ENCODE peak calls at places on chromosomes 13 and 19, in five cellular contexts. G is fibroblast of lung, H is esophagus squamous epithelium, M is PC-3, F is upper lobe of right lung. V is an unnamed sample.

GRCh38 chr19:53877361-53877766 is 4.6 kb upstream of the PRKCG start:
- DNase-seq in H (no peak), G (no peak), F (no peak), M (no peak), V (no peak)

GRCh38 chr13:98975822-98976261 is 2.0 kb downstream of the DOCK9 start:
- DNase-seq in G (no peak), H (no peak), F (no peak), M (no peak), V (peak; percentile 76)

GRCh38 chr19:5494780-5495179 is 39.6 kb downstream of the ZNRF4 start:
- DNase-seq in G (no peak), M (no peak), F (no peak), H (no peak), V (no peak)

GRCh38 chr13:29918845-29919244 is 68.4 kb upstream of the UBL3 start:
- DNase-seq in H (no peak), G (peak; percentile 80), M (peak; percentile 95), F (no peak), V (no peak)

GRCh38 chr19:33640773-33641172 is 19.0 kb downstream of the CHST8 start:
- DNase-seq in M (no peak), G (no peak), H (no peak), F (peak; percentile 22), V (no peak)

GRCh38 chr13:33307820-33308219 is 22.3 kb upstream of the STARD13 start:
- DNase-seq in F (no peak), M (no peak), G (peak; percentile 65), H (no peak), V (no peak)

GRCh38 chr19:51547397-51548212 is 16.1 kb upstream of the SIGLEC6 start:
- DNase-seq in H (no peak), M (no peak), G (no peak), F (no peak), V (peak; percentile 32)

GRCh38 chr19:10961763-10962536 is 1.1 kb downstream of the SMARCA4 start:
- DNase-seq in H (no peak), M (peak; percentile 23), G (peak; percentile 25), F (no peak), V (no peak)

GRCh38 chr19:31214086-31214485 is 135.2 kb downstream of the TSHZ3 start:
- DNase-seq in H (peak; percentile 45), F (peak; percentile 65), G (peak; percentile 99), M (peak; percentile 80), V (no peak)

GRCh38 chr13:84812789-84813188 is 930.5 kb upstream of the SLITRK1 start:
- DNase-seq in H (no peak), G (no peak), M (no peak), F (no peak), V (no peak)

GRCh38 chr13:54953786-54954185 is 1925.2 kb downstream of the OLFM4 start:
- DNase-seq in G (no peak), M (no peak), H (no peak), F (no peak), V (no peak)

GRCh38 chr19:31249217-31249616 is 100.0 kb downstream of the TSHZ3 start:
- DNase-seq in M (no peak), H (no peak), F (no peak), G (no peak), V (no peak)

GRCh38 chr13:102195566-102196462 is 206.0 kb downstream of the FGF14 start:
- DNase-seq in G (peak; percentile 54), H (no peak), F (no peak), M (peak; percentile 21), V (no peak)

GRCh38 chr19:54905908-54906511 is at the start of gene NCR1:
- DNase-seq in G (no peak), F (no peak), M (no peak), H (no peak), V (no peak)

GRCh38 chr19:55158848-55159793 is 1.6 kb upstream of the TNNI3 start:
- DNase-seq in H (no peak), F (no peak), M (peak; percentile 55), G (peak; percentile 64), V (no peak)

DNA sequence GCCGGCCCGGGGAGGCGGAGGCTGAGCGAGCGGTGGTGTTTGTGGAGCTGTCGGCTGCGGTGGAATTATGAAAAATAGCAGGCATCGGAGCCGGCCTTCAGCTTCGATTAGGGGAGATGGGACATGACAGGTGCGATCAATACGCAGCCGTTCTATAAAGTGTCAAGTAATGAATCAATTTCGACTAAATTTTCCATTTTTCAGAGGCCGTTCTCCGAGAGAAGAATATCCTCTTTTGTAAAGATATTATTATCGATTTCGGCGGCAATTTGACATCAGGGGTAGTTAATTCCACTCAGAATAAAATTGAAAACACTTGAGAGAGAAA is 4.8 kb upstream of the ERFL start:
- DNase-seq in M (no peak), H (no peak), G (no peak), F (no peak), V (no peak)
- H3K27me3 ChIP-seq in M (peaks cover 9% of the 10 kb centered on the region), H (peaks cover 42% of the 10 kb centered on the region), G (peaks cover 67% of the 10 kb centered on the region), F (peaks cover 53% of the 10 kb centered on the region), V (no peaks in the 10 kb centered on the region)

GRCh38 chr19:7013678-7014077 is 7.6 kb downstream of the MBD3L2B start:
- DNase-seq in H (no peak), G (no peak), M (peak; percentile 84), F (no peak), V (no peak)
- TF ChIP-seq CTCF in H (no peak), G (no peak), M (no peak), F (no peak), V (no peak)

DNA sequence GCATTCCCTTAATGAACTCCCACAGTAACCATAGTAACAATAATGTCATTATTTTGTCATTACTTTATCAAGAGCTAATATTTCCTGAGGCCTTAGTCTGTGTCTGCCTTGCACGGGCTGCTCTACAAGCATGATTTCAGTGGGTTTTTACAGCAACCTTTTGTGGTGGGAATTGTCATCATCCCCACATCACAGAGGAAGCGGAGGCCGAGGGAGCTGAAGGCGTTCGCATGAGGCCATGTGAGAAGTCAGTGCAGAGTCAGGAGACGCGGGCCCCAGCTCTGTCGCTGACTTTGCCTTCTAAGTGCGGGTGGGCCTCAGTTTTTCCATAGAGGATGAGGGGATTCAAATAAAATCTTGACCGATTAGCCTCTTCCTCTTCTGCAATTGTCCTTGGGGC is 2.4 kb downstream of the KRTDAP start:
- DNase-seq in F (no peak), H (no peak), G (no peak), M (no peak), V (no peak)
- H3K27me3 ChIP-seq in F (peaks cover 8% of the 10 kb centered on the region), H (no peaks in the 10 kb centered on the region), G (peaks cover 18% of the 10 kb centered on the region), M (no peaks in the 10 kb centered on the region), V (no peaks in the 10 kb centered on the region)

DNA sequence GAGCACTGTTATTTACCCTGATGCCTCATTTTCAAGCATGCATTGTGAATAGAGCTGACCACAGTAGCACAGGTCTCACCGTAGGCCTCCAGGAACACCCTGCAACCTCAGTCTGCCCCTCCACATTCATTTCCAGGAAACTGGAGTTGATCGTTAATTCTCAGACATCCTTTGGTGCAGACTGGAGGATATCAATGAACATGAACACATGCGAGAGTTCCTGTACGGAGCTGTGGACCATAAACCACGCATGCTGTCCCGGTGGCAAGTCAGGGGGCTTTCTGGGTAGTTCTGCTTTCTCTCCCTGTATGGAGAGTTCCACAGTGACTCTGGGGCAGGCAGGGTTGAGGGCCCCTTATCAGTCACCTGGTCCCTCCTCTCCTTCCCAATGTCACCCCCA is 55.5 kb upstream of the URI1 start:
- DNase-seq in F (no peak), H (no peak), G (no peak), M (no peak), V (no peak)
- TF ChIP-seq CTCF in F (no peak), H (no peak), G (no peak), M (no peak), V (no peak)

DNA sequence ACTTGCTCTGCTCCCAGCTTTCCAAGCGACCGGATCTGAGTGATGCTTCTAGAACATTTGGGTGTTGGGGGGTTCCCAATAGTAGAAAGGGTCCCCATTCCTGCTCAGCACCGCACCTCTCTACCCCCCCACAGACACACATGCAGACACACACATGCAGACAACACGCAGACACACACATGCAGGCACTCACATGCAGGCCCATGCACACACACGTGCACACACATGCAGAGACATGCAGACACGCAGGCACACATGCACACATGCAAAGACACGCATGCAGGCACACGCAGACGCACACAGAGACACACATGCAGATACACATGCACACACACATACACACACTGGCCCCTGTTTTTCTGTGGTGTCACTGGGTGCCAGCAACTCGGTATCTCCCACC is 23.8 kb downstream of the ONECUT3 start:
- DNase-seq in M (no peak), H (no peak), F (no peak), G (no peak), V (no peak)
- H3K27me3 ChIP-seq in M (peaks cover 12% of the 10 kb centered on the region), H (peaks cover 22% of the 10 kb centered on the region), F (peaks cover 81% of the 10 kb centered on the region), G (peaks cover 25% of the 10 kb centered on the region), V (no peaks in the 10 kb centered on the region)

GRCh38 chr19:47432499-47432898 is 13.2 kb upstream of the MEIS3 start:
- DNase-seq in M (no peak), G (no peak), F (no peak), H (no peak), V (no peak)

GRCh38 chr19:47432091-47432490 is 12.8 kb upstream of the MEIS3 start:
- DNase-seq in M (no peak), F (no peak), G (no peak), H (no peak), V (no peak)

GRCh38 chr19:47429140-47429793 is 9.9 kb upstream of the MEIS3 start:
- DNase-seq in M (no peak), F (peak; percentile 57), G (no peak), H (no peak), V (no peak)

GRCh38 chr19:47428177-47428894 is 9.0 kb upstream of the MEIS3 start:
- DNase-seq in M (peak; percentile 96), F (peak; percentile 86), H (no peak), G (peak; percentile 86), V (peak; percentile 92)

GRCh38 chr19:47430041-47430802 is 10.9 kb upstream of the MEIS3 start:
- DNase-seq in F (peak; percentile 81), H (no peak), G (peak; percentile 36), M (no peak), V (no peak)
- TF ChIP-seq CTCF in F (peak; percentile 33), H (peak; percentile 17), G (peak; percentile 26), M (no peak), V (no peak)

GRCh38 chr13:31119966-31120733 is 41.6 kb downstream of the HSPH1 start:
- DNase-seq in H (no peak), G (peak; percentile 28), F (no peak), M (no peak), V (no peak)
- H3K27me3 ChIP-seq in H (no peaks in the 10 kb centered on the region), G (peaks cover 55% of the 10 kb centered on the region), F (no peaks in the 10 kb centered on the region), M (peaks cover 73% of the 10 kb centered on the region), V (no peaks in the 10 kb centered on the region)

GRCh38 chr19:29887498-29887897 is 54.5 kb upstream of the URI1 start:
- DNase-seq in M (no peak), F (no peak), G (no peak), H (no peak), V (no peak)
- TF ChIP-seq CTCF in M (no peak), F (peak; percentile 6), G (no peak), H (no peak), V (no peak)

DNA sequence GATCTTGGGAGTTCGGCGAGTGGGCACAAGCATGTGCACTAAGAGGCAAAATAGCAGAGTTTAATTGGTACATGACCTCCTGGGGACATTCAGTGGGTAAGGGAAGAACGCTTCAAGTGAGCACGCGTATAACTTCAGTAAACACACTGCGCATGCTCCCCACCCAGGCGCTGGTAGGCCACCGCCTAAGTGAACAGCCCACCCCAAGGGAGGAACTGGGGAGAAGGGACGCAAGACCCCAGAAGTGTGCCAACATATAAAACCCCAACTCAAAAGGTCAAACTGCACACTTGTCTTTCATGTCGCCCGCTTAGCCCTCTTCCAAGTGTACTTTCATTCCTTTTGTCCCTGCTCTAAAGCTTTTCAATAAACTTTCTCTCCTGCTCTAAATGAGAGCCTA is 10.5 kb upstream of the NTN5 start:
- DNase-seq in M (no peak), G (peak; percentile 59), H (no peak), F (no peak), V (no peak)
- H3K27me3 ChIP-seq in M (no peaks in the 10 kb centered on the region), G (no peaks in the 10 kb centered on the region), H (no peaks in the 10 kb centered on the region), F (no peaks in the 10 kb centered on the region), V (no peaks in the 10 kb centered on the region)